ENCODE peak calls at places on chromosome 7, in eight cellular contexts. R, G, I, S, C, T, Y and N are unnamed samples.

GRCh38 chr7:1659696-1660095 is 10.4 kb upstream of the ELFN1 start:
- DNase-seq in C (no peak), Y (peak; percentile 93), R (no peak), T (no peak), S (no peak), G (no peak), I (no peak), N (no peak)

GRCh38 chr7:155090647-155091046 is 20.5 kb downstream of the HTR5A start:
- DNase-seq in T (no peak), C (no peak), I (peak; percentile 50), Y (no peak), R (no peak), S (no peak), G (no peak), N (no peak)

GRCh38 chr7:440059-440749 is 79.4 kb downstream of the PDGFA start:
- DNase-seq in C (no peak), R (no peak), T (no peak), I (no peak), S (no peak), Y (no peak), G (no peak), N (no peak)

GRCh38 chr7:22559829-22560489 is 60.0 kb upstream of the STEAP1B start:
- DNase-seq in S (peak; percentile 84), Y (peak; percentile 86), C (peak; percentile 83), R (peak; percentile 45), I (peak; percentile 71), T (peak; percentile 67), G (peak; percentile 80), N (peak; percentile 66)

GRCh38 chr7:515628-516027 is 4.0 kb downstream of the PDGFA start:
- DNase-seq in R (no peak), T (no peak), S (no peak), C (no peak), G (no peak), I (no peak), Y (no peak), N (no peak)

GRCh38 chr7:105594034-105594433 is 12.7 kb upstream of the EFCAB10 start:
- DNase-seq in S (peak; percentile 54), Y (no peak), G (no peak), C (no peak), I (no peak), R (no peak), T (no peak), N (no peak)

GRCh38 chr7:910441-910861 is 34.1 kb downstream of the GET4 start:
- DNase-seq in G (no peak), Y (no peak), I (no peak), S (no peak), R (no peak), T (no peak), C (no peak), N (no peak)

GRCh38 chr7:155862516-155863257 is 50.4 kb upstream of the SHH start:
- DNase-seq in R (no peak), C (no peak), Y (no peak), I (no peak), S (no peak), T (no peak), G (no peak), N (no peak)

GRCh38 chr7:151115836-151116418 is 29.7 kb downstream of the AGAP3 start:
- DNase-seq in S (no peak), R (no peak), C (no peak), T (no peak), Y (no peak), G (peak; percentile 52), I (no peak), N (no peak)

GRCh38 chr7:40001649-40002048 is 51.6 kb downstream of the CDK13 start:
- DNase-seq in T (no peak), I (no peak), S (no peak), G (no peak), R (no peak), Y (no peak), C (no peak), N (no peak)

GRCh38 chr7:4825081-4825480 is 36.7 kb downstream of the PAPOLB start:
- DNase-seq in T (no peak), G (no peak), C (no peak), R (no peak), Y (no peak), I (no peak), S (no peak), N (no peak)

GRCh38 chr7:99109108-99110051 is 34.5 kb downstream of the SMURF1 start:
- DNase-seq in S (peak; percentile 34), Y (peak; percentile 49), C (no peak), G (no peak), T (no peak), R (peak; percentile 9), I (no peak), N (peak; percentile 37)

GRCh38 chr7:107744345-107744750 is 406 bp downstream of the CBLL1 start:
- DNase-seq in Y (peak; percentile 59), T (no peak), S (no peak), I (no peak), G (no peak), R (no peak), C (no peak), N (no peak)

GRCh38 chr7:51250517-51250916 is 66.1 kb downstream of the COBL start:
- DNase-seq in T (no peak), Y (no peak), C (no peak), S (no peak), G (no peak), R (no peak), I (no peak), N (no peak)

GRCh38 chr7:135980665-135981180 is 3.6 kb upstream of the MTPN start:
- DNase-seq in C (peak; percentile 76), S (no peak), I (peak; percentile 75), T (no peak), G (peak; percentile 54), Y (peak; percentile 74), R (no peak), N (no peak)

GRCh38 chr7:37105119-37105518 is 343.5 kb downstream of the ELMO1 start:
- DNase-seq in Y (no peak), G (no peak), I (no peak), S (peak; percentile 93), C (no peak), R (no peak), T (no peak), N (no peak)

GRCh38 chr7:102222445-102222844 is 64.2 kb upstream of the SH2B2 start:
- DNase-seq in S (no peak), Y (peak; percentile 72), C (no peak), T (no peak), I (no peak), R (no peak), G (no peak), N (no peak)

GRCh38 chr7:40437498-40437897 is 302.7 kb downstream of the SUGCT start:
- DNase-seq in G (peak; percentile 59), S (no peak), T (no peak), I (no peak), R (no peak), C (no peak), Y (peak; percentile 99), N (no peak)